ENCODE peak calls at places on chromosomes 12 and 14, in five cellular contexts. D is adipocyte, I is fibroblast of lung, Z is HCT116, W is GM23248. A is an unnamed sample.

GRCh38 chr14:92847220-92848148 is 53.4 kb downstream of the GOLGA5 start:
- DNase-seq in D (no peak), I (no peak), Z (no peak), W (no peak), A (no peak)

GRCh38 chr14:27845902-27846301 is 920.7 kb upstream of the FOXG1 start:
- DNase-seq in D (no peak), I (no peak), Z (no peak), W (no peak), A (no peak)

GRCh38 chr14:50864911-50865310 is 6.9 kb upstream of the ABHD12B start:
- DNase-seq in D (no peak), I (no peak), Z (no peak), W (no peak), A (no peak)

GRCh38 chr12:94644141-94644575 is 6.2 kb downstream of the TMCC3 start:
- DNase-seq in D (peak; percentile 37), I (peak; percentile 74), Z (no peak), W (peak; percentile 75), A (no peak)

GRCh38 chr14:78319826-78320635 is 149.9 kb downstream of the NRXN3 start:
- DNase-seq in D (no peak), I (no peak), Z (no peak), W (no peak), A (no peak)

GRCh38 chr14:94129758-94130414 is 482 bp upstream of the IFI27L2 start:
- DNase-seq in D (peak; percentile 82), I (peak; percentile 60), Z (peak; percentile 56), W (peak; percentile 77), A (peak; percentile 72)

GRCh38 chr14:77123381-77124344 is 17.9 kb downstream of the ZDHHC22 start:
- DNase-seq in D (no peak), I (no peak), Z (peak; percentile 70), W (no peak), A (no peak)

GRCh38 chr14:68661226-68662225 is 131.3 kb downstream of the ZFP36L1 start:
- DNase-seq in D (no peak), I (no peak), Z (no peak), W (no peak), A (no peak)

GRCh38 chr14:62001988-62002387 is 239.8 kb downstream of the SNAPC1 start:
- DNase-seq in D (no peak), I (no peak), Z (no peak), W (no peak), A (no peak)

GRCh38 chr14:92780444-92780843 is 13.7 kb upstream of the GOLGA5 start:
- DNase-seq in D (no peak), I (peak; percentile 77), Z (no peak), W (peak; percentile 73), A (no peak)

GRCh38 chr12:46371718-46372130 is 849 bp downstream of the SLC38A2 start:
- DNase-seq in D (peak; percentile 73), I (peak; percentile 49), Z (no peak), W (peak; percentile 83), A (peak; percentile 25)

GRCh38 chr12:82880442-82880901 is 193.8 kb downstream of the TMTC2 start:
- DNase-seq in D (peak; percentile 15), I (peak; percentile 22), Z (no peak), W (no peak), A (no peak)

GRCh38 chr12:126051611-126052107 is 986.4 kb downstream of the AACS start:
- DNase-seq in D (peak; percentile 1), I (peak; percentile 96), Z (no peak), W (peak; percentile 15), A (no peak)

GRCh38 chr14:61710853-61711817 is 15.8 kb downstream of the HIF1A start:
- DNase-seq in D (no peak), I (no peak), Z (no peak), W (peak; percentile 39), A (no peak)

GRCh38 chr14:29548948-29549370 is 378.7 kb downstream of the PRKD1 start:
- DNase-seq in D (peak; percentile 91), I (peak; percentile 64), Z (peak; percentile 12), W (peak; percentile 81), A (no peak)

GRCh38 chr14:52268191-52269061 is 928 bp downstream of the PTGDR start:
- DNase-seq in D (peak; percentile 57), I (peak; percentile 35), Z (no peak), W (peak; percentile 61), A (no peak)

DNA sequence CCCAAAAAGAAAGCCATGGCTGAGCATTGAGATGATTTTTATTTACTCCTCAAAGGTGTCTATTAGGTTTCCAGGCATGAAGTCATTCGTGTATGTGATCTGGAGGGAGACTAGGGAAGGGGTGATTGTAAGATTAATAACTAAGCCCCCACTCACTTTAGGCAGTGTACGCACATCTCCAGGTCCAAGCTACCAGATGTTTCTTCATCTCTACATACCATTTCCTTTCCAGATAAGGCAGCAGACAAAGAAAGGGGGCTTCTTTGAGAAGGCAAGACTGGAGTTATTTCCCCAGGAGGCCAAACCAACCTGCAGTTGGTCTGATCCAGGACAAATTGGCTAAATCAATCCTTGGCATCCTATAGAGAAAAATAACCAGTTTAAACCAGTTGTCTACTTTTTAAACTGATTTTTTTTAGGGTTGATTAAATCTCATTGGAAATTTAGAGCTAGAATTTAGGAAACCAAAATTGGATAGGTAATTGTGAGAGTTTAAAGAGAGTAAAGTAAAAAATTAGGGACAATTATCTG is 3.9 kb downstream of the HOXC13 start:
- DNase-seq in D (no peak), I (no peak), Z (no peak), W (no peak), A (no peak)
- H3K27me3 ChIP-seq in D (peaks cover 77% of the 10 kb centered on the region), I (peaks cover 85% of the 10 kb centered on the region), Z (no peaks in the 10 kb centered on the region), W (peaks cover 97% of the 10 kb centered on the region), A (peaks cover 49% of the 10 kb centered on the region)

GRCh38 chr14:74257078-74257987 is 18.1 kb downstream of the VSX2 start:
- DNase-seq in D (peak; percentile 69), I (no peak), Z (no peak), W (peak; percentile 66), A (no peak)
- H3K27me3 ChIP-seq in D (peaks cover 22% of the 10 kb centered on the region), I (peaks cover 15% of the 10 kb centered on the region), Z (no peaks in the 10 kb centered on the region), W (peaks cover 14% of the 10 kb centered on the region), A (peaks cover 4% of the 10 kb centered on the region)

DNA sequence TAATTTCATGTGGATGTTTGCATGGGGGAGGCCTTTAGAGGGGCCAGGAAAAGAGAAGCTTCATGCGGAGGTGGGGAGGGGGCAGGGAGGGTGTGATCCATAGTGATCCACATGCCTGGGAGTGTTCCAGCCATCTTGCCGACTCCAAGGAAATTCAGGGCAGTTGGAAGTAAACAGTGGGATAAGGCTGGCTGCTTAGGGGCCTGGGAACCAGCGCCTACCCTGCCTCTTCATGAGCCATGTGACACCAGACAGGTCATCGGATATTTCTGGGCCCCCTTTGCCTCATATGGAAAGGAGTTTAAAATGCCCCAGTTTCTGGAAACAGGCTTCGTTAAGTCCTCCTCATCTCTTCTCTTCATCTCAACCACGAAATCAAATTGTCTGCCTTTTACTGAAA is 983.2 kb downstream of the BCL11B start:
- DNase-seq in D (no peak), I (no peak), Z (no peak), W (no peak), A (no peak)
- H3K27me3 ChIP-seq in D (no peaks in the 10 kb centered on the region), I (no peaks in the 10 kb centered on the region), Z (no peaks in the 10 kb centered on the region), W (no peaks in the 10 kb centered on the region), A (no peaks in the 10 kb centered on the region)

GRCh38 chr12:223751-224240 is 9.8 kb upstream of the SLC6A12 start:
- DNase-seq in D (no peak), I (no peak), Z (no peak), W (no peak), A (peak; percentile 55)

GRCh38 chr12:225012-225411 is 11.1 kb upstream of the SLC6A12 start:
- DNase-seq in D (no peak), I (no peak), Z (no peak), W (no peak), A (peak; percentile 52)

GRCh38 chr12:226401-226800 is 12.4 kb upstream of the SLC6A12 start:
- DNase-seq in D (no peak), I (no peak), Z (no peak), W (no peak), A (peak; percentile 44)

GRCh38 chr12:221736-222135 is 7.8 kb upstream of the SLC6A12 start:
- DNase-seq in D (no peak), I (no peak), Z (no peak), W (no peak), A (no peak)

GRCh38 chr12:224330-224729 is 10.4 kb upstream of the SLC6A12 start:
- DNase-seq in D (no peak), I (no peak), Z (no peak), W (no peak), A (peak; percentile 48)
- H3K27me3 ChIP-seq in D (peaks cover 81% of the 10 kb centered on the region), I (peaks cover 12% of the 10 kb centered on the region), Z (peaks cover 5% of the 10 kb centered on the region), W (peaks cover 48% of the 10 kb centered on the region), A (no peaks in the 10 kb centered on the region)

A was measured in ascending aorta.